ENCODE peak calls at places on chromosomes 2 and 18, in four cellular contexts. I is foreskin fibroblast, J is psoas muscle, P is PC-9. F is an unnamed sample.

GRCh38 chr2:121377676-121378075 is 92.7 kb upstream of the TFCP2L1 start:
- DNase-seq in I (peak), P (no peak), J (no peak), F (no peak)

GRCh38 chr18:23614891-23615290 is 28.6 kb upstream of the NPC1 start:
- DNase-seq in P (no peak), I (no peak), J (no peak), F (no peak)

GRCh38 chr18:61535401-61535800 is 202.2 kb downstream of the CDH20 start:
- DNase-seq in I (no peak), P (no peak), J (no peak), F (no peak)

GRCh38 chr2:227043981-227044380 is 120.0 kb downstream of the COL4A4 start:
- DNase-seq in I (peak), P (no peak), J (no peak), F (no peak)

GRCh38 chr18:56233595-56233994 is 404.8 kb downstream of the TXNL1 start:
- DNase-seq in J (no peak), I (peak), P (no peak), F (no peak)

GRCh38 chr2:137287934-137288639 is 522.7 kb downstream of the THSD7B start:
- DNase-seq in I (no peak), P (no peak), J (no peak), F (no peak)

GRCh38 chr2:25168256-25169072 is at the start of gene POMC:
- DNase-seq in I (peak), J (no peak), P (no peak), F (no peak)

GRCh38 chr2:20432714-20433113 is 14.2 kb upstream of the RHOB start:
- DNase-seq in J (no peak), I (no peak), P (no peak), F (no peak)

GRCh38 chr2:187917535-187917934 is 363.3 kb upstream of the TFPI start:
- DNase-seq in J (no peak), I (peak), P (no peak), F (no peak)

GRCh38 chr2:162106146-162106551 is 32.1 kb upstream of the DPP4 start:
- DNase-seq in P (no peak), J (no peak), I (peak), F (no peak)

GRCh38 chr2:18505703-18506341 is 54.6 kb downstream of the RDH14 start:
- DNase-seq in J (no peak), I (peak), P (peak), F (no peak)

GRCh38 chr2:152588911-152589310 is 128.3 kb downstream of the PRPF40A start:
- DNase-seq in J (no peak), P (no peak), I (no peak), F (no peak)

GRCh38 chr2:46847726-46848421 is 67.7 kb downstream of the MCFD2 start:
- DNase-seq in P (no peak), I (peak), J (no peak), F (no peak)

GRCh38 chr18:11658989-11659388 is 30.1 kb upstream of the GNAL start:
- DNase-seq in I (no peak), J (no peak), P (no peak), F (no peak)

GRCh38 chr2:205060269-205060668 is 515.0 kb downstream of the PARD3B start:
- DNase-seq in J (no peak), I (peak), P (no peak), F (no peak)

GRCh38 chr2:218219934-218220333 is 2.9 kb downstream of the ARPC2 start:
- DNase-seq in I (no peak), J (no peak), P (no peak), F (no peak)

GRCh38 chr18:23207191-23207955 is 72.1 kb downstream of the CABLES1 start:
- DNase-seq in P (no peak), I (no peak), J (no peak), F (no peak)

GRCh38 chr2:99697811-99698568 is 208.2 kb upstream of the REV1 start:
- DNase-seq in J (no peak), I (peak), P (no peak), F (no peak)

GRCh38 chr2:223050900-223051299 is 1.1 kb upstream of the KCNE4 start:
- DNase-seq in J (no peak), P (no peak), I (no peak), F (no peak)

GRCh38 chr2:42879913-42880737 is 87.7 kb upstream of the HAAO start:
- DNase-seq in P (peak), I (no peak), J (no peak), F (no peak)

GRCh38 chr2:112888350-112888749 is 22.6 kb upstream of the IL37 start:
- DNase-seq in J (no peak), I (no peak), P (no peak), F (no peak)

GRCh38 chr18:27501651-27502050 is 316.5 kb upstream of the CHST9 start:
- DNase-seq in P (no peak), I (no peak), J (no peak), F (no peak)

GRCh38 chr2:38830546-38831159 is 45.1 kb downstream of the DHX57 start:
- DNase-seq in P (no peak), I (no peak), J (no peak), F (no peak)

GRCh38 chr2:72722492-72723090 is 103.2 kb downstream of the EXOC6B start:
- DNase-seq in J (no peak), P (no peak), I (peak), F (no peak)

GRCh38 chr2:173053043-173053699 is 22.5 kb upstream of the MAP3K20 start:
- DNase-seq in J (no peak), P (peak), I (no peak), F (no peak)

GRCh38 chr18:67510831-67511230 is 5.7 kb downstream of the DSEL start:
- DNase-seq in J (no peak), P (no peak), I (peak), F (no peak)

GRCh38 chr2:2846379-2847130 is 515.5 kb upstream of the MYT1L start:
- DNase-seq in I (no peak), P (peak), J (peak), F (no peak)

GRCh38 chr2:20626698-20627471 is 24.0 kb downstream of the HS1BP3 start:
- DNase-seq in P (no peak), J (peak), I (no peak), F (no peak)

GRCh38 chr18:44588466-44588865 is 92.2 kb upstream of the SETBP1 start:
- DNase-seq in J (no peak), P (no peak), I (peak), F (no peak)

GRCh38 chr2:230863442-230864121 is 1.2 kb upstream of the ITM2C start:
- DNase-seq in I (no peak), J (no peak), P (no peak), F (no peak)

GRCh38 chr2:8144785-8145184 is 537.1 kb upstream of the ID2 start:
- DNase-seq in I (peak), P (no peak), J (no peak), F (no peak)

GRCh38 chr18:45221363-45221762 is 393.9 kb upstream of the SLC14A2 start:
- DNase-seq in P (no peak), J (no peak), I (peak), F (no peak)

GRCh38 chr2:62291517-62292137 is 95.7 kb downstream of the B3GNT2 start:
- DNase-seq in P (no peak), I (no peak), J (no peak), F (no peak)

GRCh38 chr2:239208470-239209180 is 192.2 kb downstream of the HDAC4 start:
- DNase-seq in P (no peak), J (no peak), I (no peak), F (no peak)

GRCh38 chr18:9103488-9103887 is 989 bp downstream of the NDUFV2 start:
- DNase-seq in J (no peak), P (no peak), I (peak), F (no peak)
- TF ChIP-seq CTCF in J (peak), P (no peak), I (no peak), F (peak)

DNA sequence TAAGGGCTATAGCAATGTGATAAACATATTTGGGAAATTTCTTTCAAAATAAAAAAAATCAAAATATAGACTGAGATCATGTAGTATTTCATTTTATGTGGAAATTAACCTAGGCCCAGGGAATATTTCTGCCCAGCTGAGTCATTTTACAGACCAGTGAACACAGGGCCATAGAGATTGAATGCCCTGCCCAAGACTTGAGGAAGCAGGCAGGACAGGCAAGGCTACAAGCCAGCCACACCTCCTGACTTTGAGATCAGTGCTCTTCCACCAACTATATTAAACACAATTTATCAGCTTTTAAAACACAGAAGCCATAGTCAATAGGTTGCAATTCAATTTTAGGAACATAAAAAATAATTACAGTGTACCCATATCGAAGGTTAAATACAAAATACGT is 12.9 kb downstream of the CCDC148 start:
- DNase-seq in J (no peak), I (no peak), P (no peak), F (no peak)
- TF ChIP-seq CTCF in J (no peak), I (no peak), P (no peak), F (no peak)

GRCh38 chr2:192194065-192194865 is 468 bp downstream of the TMEFF2 start:
- DNase-seq in J (peak), I (peak), P (no peak), F (no peak)

GRCh38 chr2:192197387-192197786 is 2.7 kb upstream of the TMEFF2 start:
- DNase-seq in J (no peak), I (peak), P (no peak), F (no peak)

GRCh38 chr2:192195548-192196418 is 1.1 kb upstream of the TMEFF2 start:
- DNase-seq in P (no peak), I (peak), J (peak), F (no peak)

GRCh38 chr2:192196451-192197194 is 1.9 kb upstream of the TMEFF2 start:
- DNase-seq in I (peak), J (no peak), P (no peak), F (no peak)

GRCh38 chr2:192194866-192195547 is at the start of gene TMEFF2:
- DNase-seq in I (peak), P (no peak), J (peak), F (peak)
- TF ChIP-seq CTCF in I (peak), P (no peak), J (no peak), F (peak)

GRCh38 chr18:532023-532422 is 31.5 kb upstream of the COLEC12 start:
- DNase-seq in I (no peak), J (no peak), P (peak), F (no peak)
- TF ChIP-seq CTCF in I (no peak), J (no peak), P (no peak), F (no peak)

F was measured in D721Med.